ENCODE peak calls at places on chromosomes 13 and 19, in nine cellular contexts. One of them, this sample, is unnamed.

GRCh38 chr19:31678421-31678820 is 329.2 kb upstream of the TSHZ3 start:
- DNase-seq in cardiac fibroblast: no peak
- DNase-seq in GM10248: no peak
- DNase-seq in H1: no peak
- DNase-seq in neural crest cell: no peak
- DNase-seq in lower leg skin: no peak
- DNase-seq in omental fat pad: no peak
- DNase-seq in tibial artery: no peak
- DNase-seq in WERI-Rb-1: no peak
- DNase-seq in this sample: no peak

GRCh38 chr13:23901365-23901764 is 4.1 kb upstream of the C1QTNF9B start:
- DNase-seq in tibial artery: no peak
- DNase-seq in omental fat pad: no peak
- DNase-seq in neural crest cell: no peak
- DNase-seq in H1: no peak
- DNase-seq in cardiac fibroblast: peak; percentile 44
- DNase-seq in WERI-Rb-1: no peak
- DNase-seq in GM10248: no peak
- DNase-seq in lower leg skin: no peak
- DNase-seq in this sample: no peak

GRCh38 chr13:35475131-35475959 is 1.1 kb downstream of the MAB21L1 start:
- DNase-seq in omental fat pad: no peak
- DNase-seq in H1: peak; percentile 71
- DNase-seq in cardiac fibroblast: peak; percentile 34
- DNase-seq in GM10248: no peak
- DNase-seq in WERI-Rb-1: peak; percentile 19
- DNase-seq in tibial artery: peak; percentile 61
- DNase-seq in lower leg skin: no peak
- DNase-seq in neural crest cell: peak; percentile 35
- DNase-seq in this sample: peak; percentile 22

GRCh38 chr13:95254341-95254740 is 46.9 kb downstream of the ABCC4 start:
- DNase-seq in WERI-Rb-1: no peak
- DNase-seq in H1: no peak
- DNase-seq in lower leg skin: no peak
- DNase-seq in cardiac fibroblast: peak; percentile 51
- DNase-seq in GM10248: no peak
- DNase-seq in tibial artery: no peak
- DNase-seq in omental fat pad: no peak
- DNase-seq in neural crest cell: no peak
- DNase-seq in this sample: no peak

GRCh38 chr13:113969973-113970611 is 3.8 kb downstream of the C13orf46 start:
- DNase-seq in WERI-Rb-1: no peak
- DNase-seq in neural crest cell: no peak
- DNase-seq in GM10248: no peak
- DNase-seq in cardiac fibroblast: no peak
- DNase-seq in lower leg skin: no peak
- DNase-seq in H1: no peak
- DNase-seq in tibial artery: no peak
- DNase-seq in omental fat pad: no peak
- DNase-seq in this sample: no peak

GRCh38 chr13:103263448-103263847 is 197.2 kb upstream of the SLC10A2 start:
- DNase-seq in tibial artery: no peak
- DNase-seq in neural crest cell: no peak
- DNase-seq in H1: no peak
- DNase-seq in omental fat pad: no peak
- DNase-seq in cardiac fibroblast: no peak
- DNase-seq in lower leg skin: no peak
- DNase-seq in GM10248: no peak
- DNase-seq in WERI-Rb-1: no peak
- DNase-seq in this sample: no peak

GRCh38 chr19:29687244-29687896 is 22.1 kb downstream of the PLEKHF1 start:
- DNase-seq in omental fat pad: no peak
- DNase-seq in GM10248: no peak
- DNase-seq in lower leg skin: peak; percentile 65
- DNase-seq in tibial artery: peak; percentile 82
- DNase-seq in WERI-Rb-1: no peak
- DNase-seq in cardiac fibroblast: peak; percentile 97
- DNase-seq in H1: no peak
- DNase-seq in neural crest cell: no peak
- DNase-seq in this sample: no peak

GRCh38 chr19:48664476-48664875 is 8.3 kb downstream of the NTN5 start:
- DNase-seq in neural crest cell: no peak
- DNase-seq in WERI-Rb-1: no peak
- DNase-seq in GM10248: no peak
- DNase-seq in cardiac fibroblast: no peak
- DNase-seq in tibial artery: no peak
- DNase-seq in lower leg skin: no peak
- DNase-seq in H1: no peak
- DNase-seq in omental fat pad: no peak
- DNase-seq in this sample: no peak

GRCh38 chr19:17245535-17245984 is at the start of gene NR2F6:
- DNase-seq in lower leg skin: no peak
- DNase-seq in neural crest cell: no peak
- DNase-seq in WERI-Rb-1: no peak
- DNase-seq in cardiac fibroblast: no peak
- DNase-seq in H1: no peak
- DNase-seq in GM10248: no peak
- DNase-seq in tibial artery: no peak
- DNase-seq in omental fat pad: no peak
- DNase-seq in this sample: no peak

GRCh38 chr19:2544576-2545415 is 68.9 kb downstream of the GADD45B start:
- DNase-seq in tibial artery: no peak
- DNase-seq in neural crest cell: no peak
- DNase-seq in WERI-Rb-1: no peak
- DNase-seq in cardiac fibroblast: no peak
- DNase-seq in H1: no peak
- DNase-seq in GM10248: no peak
- DNase-seq in omental fat pad: no peak
- DNase-seq in lower leg skin: no peak
- DNase-seq in this sample: no peak

GRCh38 chr19:2546128-2547032 is 70.5 kb downstream of the GADD45B start:
- DNase-seq in H1: peak; percentile 73
- DNase-seq in omental fat pad: peak; percentile 59
- DNase-seq in lower leg skin: peak; percentile 79
- DNase-seq in tibial artery: peak; percentile 87
- DNase-seq in WERI-Rb-1: peak; percentile 75
- DNase-seq in GM10248: no peak
- DNase-seq in cardiac fibroblast: peak; percentile 55
- DNase-seq in neural crest cell: peak; percentile 77
- DNase-seq in this sample: peak; percentile 55

GRCh38 chr19:2540646-2541454 is 64.9 kb downstream of the GADD45B start:
- DNase-seq in neural crest cell: peak; percentile 65
- DNase-seq in H1: peak; percentile 90
- DNase-seq in WERI-Rb-1: no peak
- DNase-seq in cardiac fibroblast: peak; percentile 99
- DNase-seq in lower leg skin: peak; percentile 84
- DNase-seq in GM10248: no peak
- DNase-seq in tibial artery: peak; percentile 86
- DNase-seq in omental fat pad: no peak
- DNase-seq in this sample: no peak

GRCh38 chr19:2542341-2543069 is 66.6 kb downstream of the GADD45B start:
- DNase-seq in tibial artery: no peak
- DNase-seq in H1: no peak
- DNase-seq in neural crest cell: no peak
- DNase-seq in GM10248: no peak
- DNase-seq in lower leg skin: no peak
- DNase-seq in cardiac fibroblast: peak; percentile 63
- DNase-seq in WERI-Rb-1: no peak
- DNase-seq in omental fat pad: no peak
- DNase-seq in this sample: no peak

GRCh38 chr19:2543463-2544442 is 67.8 kb downstream of the GADD45B start:
- DNase-seq in lower leg skin: peak; percentile 91
- DNase-seq in neural crest cell: peak; percentile 74
- DNase-seq in omental fat pad: peak; percentile 75
- DNase-seq in tibial artery: peak; percentile 96
- DNase-seq in GM10248: peak; percentile 76
- DNase-seq in H1: peak; percentile 84
- DNase-seq in WERI-Rb-1: peak; percentile 77
- DNase-seq in cardiac fibroblast: peak; percentile 99
- DNase-seq in this sample: peak; percentile 64
- TF ChIP-seq CTCF in lower leg skin: peak; percentile 12
- TF ChIP-seq CTCF in neural crest cell: no peak
- TF ChIP-seq CTCF in omental fat pad: no peak
- TF ChIP-seq CTCF in tibial artery: no peak
- TF ChIP-seq CTCF in GM10248: no peak
- TF ChIP-seq CTCF in H1: peak; percentile 28
- TF ChIP-seq CTCF in WERI-Rb-1: peak; percentile 27
- TF ChIP-seq CTCF in cardiac fibroblast: peak; percentile 46
- TF ChIP-seq CTCF in this sample: no peak

GRCh38 chr19:52535831-52536800 is 8.6 kb downstream of the ZNF808 start:
- DNase-seq in GM10248: peak; percentile 78
- DNase-seq in H1: peak; percentile 92
- DNase-seq in WERI-Rb-1: peak; percentile 93
- DNase-seq in omental fat pad: peak; percentile 81
- DNase-seq in lower leg skin: peak; percentile 83
- DNase-seq in cardiac fibroblast: peak; percentile 84
- DNase-seq in neural crest cell: peak; percentile 82
- DNase-seq in tibial artery: peak; percentile 91
- DNase-seq in this sample: peak; percentile 86
- TF ChIP-seq CTCF in GM10248: no peak
- TF ChIP-seq CTCF in H1: no peak
- TF ChIP-seq CTCF in WERI-Rb-1: no peak
- TF ChIP-seq CTCF in omental fat pad: no peak
- TF ChIP-seq CTCF in lower leg skin: no peak
- TF ChIP-seq CTCF in cardiac fibroblast: peak; percentile 24
- TF ChIP-seq CTCF in neural crest cell: no peak
- TF ChIP-seq CTCF in tibial artery: no peak
- TF ChIP-seq CTCF in this sample: peak; percentile 21

GRCh38 chr13:44054525-44054924 is 174.8 kb downstream of the LACC1 start:
- DNase-seq in cardiac fibroblast: no peak
- DNase-seq in omental fat pad: no peak
- DNase-seq in lower leg skin: no peak
- DNase-seq in neural crest cell: no peak
- DNase-seq in WERI-Rb-1: no peak
- DNase-seq in H1: no peak
- DNase-seq in tibial artery: no peak
- DNase-seq in GM10248: no peak
- DNase-seq in this sample: no peak

GRCh38 chr13:44051405-44051804 is 171.7 kb downstream of the LACC1 start:
- DNase-seq in H1: no peak
- DNase-seq in GM10248: no peak
- DNase-seq in WERI-Rb-1: no peak
- DNase-seq in cardiac fibroblast: no peak
- DNase-seq in omental fat pad: no peak
- DNase-seq in lower leg skin: no peak
- DNase-seq in neural crest cell: no peak
- DNase-seq in tibial artery: no peak
- DNase-seq in this sample: no peak

GRCh38 chr13:44051923-44052322 is 172.2 kb downstream of the LACC1 start:
- DNase-seq in H1: no peak
- DNase-seq in cardiac fibroblast: no peak
- DNase-seq in omental fat pad: no peak
- DNase-seq in WERI-Rb-1: no peak
- DNase-seq in lower leg skin: no peak
- DNase-seq in GM10248: no peak
- DNase-seq in neural crest cell: no peak
- DNase-seq in tibial artery: no peak
- DNase-seq in this sample: no peak

GRCh38 chr13:44050450-44051063 is 170.9 kb downstream of the LACC1 start:
- DNase-seq in omental fat pad: no peak
- DNase-seq in cardiac fibroblast: peak; percentile 66
- DNase-seq in neural crest cell: no peak
- DNase-seq in H1: no peak
- DNase-seq in WERI-Rb-1: no peak
- DNase-seq in lower leg skin: no peak
- DNase-seq in tibial artery: no peak
- DNase-seq in GM10248: peak; percentile 20
- DNase-seq in this sample: no peak

GRCh38 chr13:44052843-44053607 is 173.3 kb downstream of the LACC1 start:
- DNase-seq in H1: peak; percentile 49
- DNase-seq in cardiac fibroblast: peak; percentile 28
- DNase-seq in GM10248: no peak
- DNase-seq in neural crest cell: no peak
- DNase-seq in omental fat pad: no peak
- DNase-seq in tibial artery: peak; percentile 30
- DNase-seq in lower leg skin: no peak
- DNase-seq in WERI-Rb-1: no peak
- DNase-seq in this sample: no peak
- TF ChIP-seq CTCF in H1: peak; percentile 1
- TF ChIP-seq CTCF in cardiac fibroblast: no peak
- TF ChIP-seq CTCF in GM10248: no peak
- TF ChIP-seq CTCF in neural crest cell: no peak
- TF ChIP-seq CTCF in omental fat pad: no peak
- TF ChIP-seq CTCF in tibial artery: no peak
- TF ChIP-seq CTCF in lower leg skin: no peak
- TF ChIP-seq CTCF in WERI-Rb-1: no peak
- TF ChIP-seq CTCF in this sample: no peak

GRCh38 chr19:58218899-58219298 is 9.8 kb upstream of the ZNF544 start:
- DNase-seq in WERI-Rb-1: peak; percentile 40
- DNase-seq in cardiac fibroblast: peak; percentile 48
- DNase-seq in omental fat pad: no peak
- DNase-seq in lower leg skin: no peak
- DNase-seq in tibial artery: no peak
- DNase-seq in neural crest cell: no peak
- DNase-seq in H1: peak; percentile 60
- DNase-seq in GM10248: no peak
- DNase-seq in this sample: no peak
- TF ChIP-seq CTCF in WERI-Rb-1: peak; percentile 37
- TF ChIP-seq CTCF in cardiac fibroblast: peak; percentile 23
- TF ChIP-seq CTCF in omental fat pad: no peak
- TF ChIP-seq CTCF in lower leg skin: no peak
- TF ChIP-seq CTCF in tibial artery: no peak
- TF ChIP-seq CTCF in neural crest cell: peak; percentile 39
- TF ChIP-seq CTCF in H1: peak; percentile 44
- TF ChIP-seq CTCF in GM10248: peak; percentile 14
- TF ChIP-seq CTCF in this sample: no peak

GRCh38 chr19:38838208-38838985 is 6.8 kb upstream of the ECH1 start:
- DNase-seq in WERI-Rb-1: no peak
- DNase-seq in H1: no peak
- DNase-seq in cardiac fibroblast: no peak
- DNase-seq in GM10248: no peak
- DNase-seq in lower leg skin: no peak
- DNase-seq in neural crest cell: no peak
- DNase-seq in omental fat pad: no peak
- DNase-seq in tibial artery: no peak
- DNase-seq in this sample: no peak
- TF ChIP-seq CTCF in WERI-Rb-1: no peak
- TF ChIP-seq CTCF in H1: no peak
- TF ChIP-seq CTCF in cardiac fibroblast: no peak
- TF ChIP-seq CTCF in GM10248: no peak
- TF ChIP-seq CTCF in lower leg skin: no peak
- TF ChIP-seq CTCF in neural crest cell: no peak
- TF ChIP-seq CTCF in omental fat pad: no peak
- TF ChIP-seq CTCF in tibial artery: no peak
- TF ChIP-seq CTCF in this sample: no peak

This sample was measured in natural killer cell.